ENCODE peak calls at places on chromosomes 13 and 19, in five cellular contexts. M is HL-60, B is lower lobe of right lung, V is fibroblast of mammary gland, I is aorta. K is an unnamed sample.

GRCh38 chr13:29619995-29620394 is 24.5 kb upstream of the SLC7A1 start:
- DNase-seq in M (no peak), B (no peak), V (no peak), I (no peak), K (no peak)

GRCh38 chr13:114106526-114106925 is 25.9 kb downstream of the RASA3 start:
- DNase-seq in M (no peak), B (no peak), V (no peak), I (no peak), K (no peak)

GRCh38 chr13:28358673-28359072 is 136.3 kb downstream of the FLT1 start:
- DNase-seq in M (no peak), B (no peak), V (no peak), I (no peak), K (no peak)

GRCh38 chr13:99948411-99948810 is 23.2 kb downstream of the ZIC5 start:
- DNase-seq in M (no peak), B (no peak), V (no peak), I (no peak), K (no peak)

GRCh38 chr13:70203661-70204229 is 95.5 kb upstream of the KLHL1 start:
- DNase-seq in M (no peak), B (no peak), V (peak), I (no peak), K (no peak)

GRCh38 chr19:53507523-53508442 is 30.2 kb upstream of the ZNF331 start:
- DNase-seq in M (no peak), B (no peak), V (no peak), I (no peak), K (no peak)

GRCh38 chr13:40271931-40272775 is 394.3 kb downstream of the FOXO1 start:
- DNase-seq in M (no peak), B (peak), V (peak), I (peak), K (peak)

GRCh38 chr19:4425531-4425930 is 23.1 kb downstream of the CHAF1A start:
- DNase-seq in M (no peak), B (no peak), V (peak), I (no peak), K (no peak)

GRCh38 chr13:76836311-76836710 is 49.9 kb downstream of the KCTD12 start:
- DNase-seq in M (no peak), B (no peak), V (peak), I (no peak), K (no peak)

GRCh38 chr13:92896842-92897241 is 329.8 kb upstream of the GPC6 start:
- DNase-seq in M (no peak), B (no peak), V (peak), I (no peak), K (no peak)

GRCh38 chr19:8484331-8484894 is 18.0 kb downstream of the PRAM1 start:
- DNase-seq in M (peak), B (peak), V (no peak), I (peak), K (peak)

GRCh38 chr13:111210082-111210481 is 95.0 kb downstream of the ARHGEF7 start:
- DNase-seq in M (no peak), B (no peak), V (peak), I (no peak), K (no peak)

GRCh38 chr19:54653181-54653809 is 9.5 kb upstream of the LILRB4 start:
- DNase-seq in M (no peak), B (no peak), V (peak), I (no peak), K (no peak)

GRCh38 chr13:24002206-24002815 is 105.0 kb upstream of the C1QTNF9B start:
- DNase-seq in M (no peak), B (no peak), V (no peak), I (no peak), K (no peak)

GRCh38 chr13:75353786-75354193 is 128.2 kb downstream of the TBC1D4 start:
- DNase-seq in M (no peak), B (no peak), V (peak), I (no peak), K (no peak)

GRCh38 chr19:16945364-16945714 is 56.5 kb downstream of the F2RL3 start:
- DNase-seq in M (no peak), B (no peak), V (no peak), I (no peak), K (no peak)

GRCh38 chr13:112069063-112069726 is 2.2 kb downstream of the SOX1 start:
- DNase-seq in M (no peak), B (no peak), V (no peak), I (no peak), K (no peak)

GRCh38 chr13:99018418-99019180 is 40.7 kb upstream of the DOCK9 start:
- DNase-seq in M (no peak), B (no peak), V (peak), I (no peak), K (no peak)

GRCh38 chr19:1496714-1497577 is 6.0 kb downstream of the REEP6 start:
- DNase-seq in M (no peak), B (no peak), V (no peak), I (peak), K (peak)

GRCh38 chr13:23899555-23899954 is 2.3 kb upstream of the C1QTNF9B start:
- DNase-seq in M (no peak), B (no peak), V (peak), I (no peak), K (peak)

GRCh38 chr13:20843177-20843576 is 59.4 kb downstream of the XPO4 start:
- DNase-seq in M (no peak), B (no peak), V (no peak), I (no peak), K (no peak)

GRCh38 chr13:99055286-99056073 is 77.6 kb upstream of the DOCK9 start:
- DNase-seq in M (no peak), B (no peak), V (no peak), I (no peak), K (no peak)

GRCh38 chr13:61188057-61188456 is 227.6 kb downstream of the PCDH20 start:
- DNase-seq in M (no peak), B (no peak), V (no peak), I (no peak), K (no peak)

GRCh38 chr13:89827552-89827951 is 1519.9 kb upstream of the MIR17HG start:
- DNase-seq in M (no peak), B (no peak), V (no peak), I (no peak), K (no peak)

GRCh38 chr13:32894589-32895001 is 121.6 kb upstream of the KL start:
- DNase-seq in M (peak), B (no peak), V (peak), I (no peak), K (no peak)

GRCh38 chr19:16888629-16889371 is at the start of gene F2RL3:
- DNase-seq in M (peak), B (peak), V (no peak), I (no peak), K (peak)

GRCh38 chr13:40564342-40564997 is 102.0 kb downstream of the FOXO1 start:
- DNase-seq in M (peak), B (no peak), V (no peak), I (no peak), K (no peak)

GRCh38 chr13:37406031-37406430 is 192.5 kb downstream of the POSTN start:
- DNase-seq in M (no peak), B (no peak), V (no peak), I (no peak), K (no peak)

GRCh38 chr19:30133803-30134202 is 191.8 kb downstream of the URI1 start:
- DNase-seq in M (no peak), B (no peak), V (no peak), I (peak), K (no peak)

GRCh38 chr13:111458739-111459138 is 138.3 kb downstream of the TEX29 start:
- DNase-seq in M (no peak), B (no peak), V (no peak), I (no peak), K (no peak)

GRCh38 chr19:5839312-5840017 is at the start of gene FUT6:
- DNase-seq in M (no peak), B (no peak), V (no peak), I (no peak), K (no peak)

GRCh38 chr19:7505288-7505681 is 10.6 kb upstream of the ZNF358 start:
- DNase-seq in M (no peak), B (no peak), V (no peak), I (no peak), K (no peak)

GRCh38 chr19:38107129-38107528 is 116.9 kb downstream of the DPF1 start:
- DNase-seq in M (no peak), B (no peak), V (no peak), I (no peak), K (no peak)

GRCh38 chr13:97226788-97227627 is 4.9 kb downstream of the MBNL2 start:
- DNase-seq in M (no peak), B (no peak), V (no peak), I (no peak), K (peak)

GRCh38 chr13:112968380-112968909 is 569 bp upstream of the MCF2L start:
- DNase-seq in M (no peak), B (peak), V (no peak), I (peak), K (peak)

GRCh38 chr13:41384749-41385503 is 72.4 kb upstream of the RGCC start:
- DNase-seq in M (no peak), B (no peak), V (peak), I (no peak), K (no peak)

GRCh38 chr13:74290324-74290773 is 156.1 kb upstream of the KLF12 start:
- DNase-seq in M (no peak), B (no peak), V (peak), I (no peak), K (peak)

GRCh38 chr13:57633141-57633949 is 1.8 kb downstream of the PCDH17 start:
- DNase-seq in M (no peak), B (peak), V (no peak), I (peak), K (peak)

GRCh38 chr13:39040206-39040605 is 1.9 kb downstream of the NHLRC3 start:
- DNase-seq in M (peak), B (no peak), V (no peak), I (no peak), K (no peak)

GRCh38 chr19:29480507-29480906 is 45.3 kb upstream of the VSTM2B start:
- DNase-seq in M (no peak), B (no peak), V (no peak), I (peak), K (no peak)

GRCh38 chr19:18021121-18021755 is 13.3 kb downstream of the ARRDC2 start:
- DNase-seq in M (no peak), B (peak), V (peak), I (peak), K (peak)
- H3K4me3 ChIP-seq in M (no peak), B (no peak), V (no peak), I (no peak), K (no peak)

GRCh38 chr19:45816236-45817009 is 1.3 kb upstream of the RSPH6A start:
- DNase-seq in M (no peak), B (no peak), V (no peak), I (no peak), K (no peak)
- H3K4me3 ChIP-seq in M (no peak), B (no peak), V (no peak), I (no peak), K (peak)

DNA sequence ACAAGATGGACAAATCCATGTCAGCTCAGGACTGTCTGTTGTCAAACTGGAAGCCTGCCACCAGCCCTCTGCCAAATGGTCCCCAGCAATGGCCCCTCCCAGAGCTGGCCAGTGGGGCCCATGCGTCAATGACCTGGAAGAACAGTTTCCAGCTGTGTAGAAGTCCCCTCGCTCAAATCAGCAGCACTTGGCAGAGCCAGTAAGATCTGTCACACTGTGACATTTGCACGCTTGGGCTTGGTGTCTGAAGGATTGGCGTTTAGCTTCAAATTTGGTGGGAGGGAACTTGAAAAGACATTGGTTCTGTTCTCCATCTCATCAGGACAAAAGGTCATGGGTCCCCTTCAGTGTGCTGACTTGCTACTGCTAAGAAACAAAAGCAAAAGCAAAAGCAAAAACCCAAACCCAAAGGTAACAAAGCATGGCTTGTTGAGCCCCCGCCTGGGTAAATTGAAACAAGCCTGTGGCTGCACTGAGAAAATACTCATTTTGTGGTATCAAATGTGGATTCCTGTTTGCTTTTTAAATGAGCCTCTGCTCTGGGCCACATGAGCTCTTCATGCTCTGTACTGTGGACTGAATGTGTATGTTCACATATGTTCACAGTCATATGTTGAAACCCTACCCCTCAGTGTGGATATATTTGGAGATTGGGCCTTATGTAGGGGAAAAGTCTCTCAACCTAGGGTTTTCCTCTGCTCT is 253.6 kb upstream of the MAB21L1 start:
- DNase-seq in M (no peak), B (no peak), V (no peak), I (no peak), K (no peak)
- H3K4me3 ChIP-seq in M (no peak), B (no peak), V (no peak), I (no peak), K (no peak)

DNA sequence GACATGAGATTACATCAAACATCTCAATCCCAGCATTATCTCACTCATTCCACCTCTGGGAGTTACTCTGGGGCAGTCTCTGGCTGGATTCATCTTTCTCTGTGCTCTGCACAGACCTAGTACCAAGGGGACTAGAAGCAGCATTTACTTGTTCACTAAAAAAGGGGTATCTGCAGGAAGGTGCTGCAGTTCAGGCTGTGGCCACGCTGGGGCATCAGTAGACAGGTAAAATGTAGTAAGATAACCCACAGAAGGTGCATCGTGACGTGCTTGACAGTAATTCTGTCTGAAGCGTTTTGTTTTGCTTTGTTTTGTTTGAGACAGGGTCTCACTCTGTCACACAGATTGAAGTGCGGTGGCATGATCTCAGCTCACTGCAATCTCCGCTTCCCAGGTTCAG is 29.3 kb downstream of the ZNF564 start:
- DNase-seq in M (peak), B (no peak), V (no peak), I (no peak), K (no peak)
- H3K4me3 ChIP-seq in M (no peak), B (no peak), V (no peak), I (no peak), K (no peak)

GRCh38 chr19:2869618-2870017 is 2.5 kb downstream of the ZNF556 start:
- DNase-seq in M (no peak), B (no peak), V (no peak), I (no peak), K (no peak)

GRCh38 chr19:2865334-2866221 is 1.6 kb upstream of the ZNF556 start:
- DNase-seq in M (no peak), B (no peak), V (no peak), I (no peak), K (no peak)

GRCh38 chr19:2866495-2867024 is 575 bp upstream of the ZNF556 start:
- DNase-seq in M (no peak), B (no peak), V (no peak), I (no peak), K (no peak)

GRCh38 chr19:2863818-2864217 is 3.3 kb upstream of the ZNF556 start:
- DNase-seq in M (no peak), B (no peak), V (no peak), I (no peak), K (no peak)

DNA sequence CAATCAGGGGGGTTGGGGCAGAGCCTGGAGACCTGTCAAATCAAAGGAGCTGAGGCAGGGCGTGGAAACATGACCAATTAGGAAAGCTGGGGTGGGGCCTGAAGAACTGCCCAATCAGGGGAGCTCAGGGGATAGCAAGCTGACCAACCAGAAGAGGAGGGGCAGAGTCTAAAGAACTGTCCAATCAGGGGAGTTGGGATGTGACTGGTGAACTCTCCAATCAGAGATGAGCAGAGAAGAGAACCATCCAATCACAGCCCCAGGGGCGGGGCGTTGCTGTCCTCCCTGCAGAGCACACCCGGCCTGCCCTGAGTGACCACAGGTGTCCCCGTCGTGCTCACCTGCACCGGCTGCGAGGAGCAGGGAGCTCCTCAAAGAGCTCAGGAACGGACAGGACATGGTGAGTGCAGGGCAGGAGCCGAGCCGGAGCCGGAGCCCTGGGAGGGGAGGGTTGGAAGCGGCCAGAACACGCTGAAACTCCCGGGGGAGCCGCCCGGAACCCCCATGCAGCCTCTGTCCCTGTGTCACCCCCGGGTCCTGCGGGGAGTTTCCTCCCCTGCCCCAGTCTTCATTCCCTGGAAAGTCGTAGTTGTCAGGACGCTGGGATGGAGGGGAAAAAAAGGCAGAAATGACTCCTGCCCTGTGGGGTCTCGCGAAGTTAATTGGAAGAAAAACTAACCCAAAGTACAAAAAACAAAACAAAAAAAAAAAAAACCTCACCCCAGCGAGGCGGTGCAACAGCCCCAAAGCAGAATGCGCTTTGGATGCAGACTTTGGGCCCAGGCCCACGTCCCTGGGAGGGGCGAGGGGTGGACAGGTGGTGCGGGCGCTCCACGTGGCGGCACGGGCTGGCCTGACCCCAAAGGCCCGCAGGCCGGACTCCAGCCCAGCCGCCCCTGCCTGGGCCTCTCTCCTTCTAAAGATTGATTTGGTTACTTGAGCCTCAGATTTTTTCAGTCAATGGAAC is at the start of gene ZNF556:
- DNase-seq in M (no peak), B (no peak), V (peak), I (no peak), K (peak)
- H3K4me3 ChIP-seq in M (no peak), B (no peak), V (peak), I (no peak), K (peak)

DNA sequence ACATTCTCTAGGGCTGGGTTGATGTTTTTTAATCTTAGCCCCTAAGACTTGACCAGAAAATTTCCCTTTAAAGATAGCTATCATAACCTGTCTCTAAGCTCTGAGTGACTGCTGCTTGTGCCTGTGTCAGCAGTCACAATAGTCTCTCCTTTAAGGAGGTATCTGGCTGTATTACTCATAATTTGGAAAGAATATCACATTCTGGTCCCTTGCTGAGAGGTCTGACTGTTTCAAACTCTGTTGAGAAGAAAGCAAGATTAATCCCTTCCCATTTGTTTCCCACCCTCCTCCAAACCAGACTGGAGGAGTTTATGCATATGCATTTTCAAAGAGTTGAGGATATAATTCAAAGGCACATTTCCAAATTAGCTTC is 2.3 kb downstream of the HTR2A start:
- DNase-seq in M (no peak), B (no peak), V (peak), I (no peak), K (no peak)
- H3K4me3 ChIP-seq in M (peak), B (peak), V (peak), I (peak), K (peak)

GRCh38 chr19:13016245-13016627 is 21.0 kb downstream of the NFIX start:
- DNase-seq in M (no peak), B (no peak), V (no peak), I (no peak), K (no peak)

GRCh38 chr19:13014921-13015280 is 19.6 kb downstream of the NFIX start:
- DNase-seq in M (no peak), B (no peak), V (no peak), I (no peak), K (no peak)

GRCh38 chr19:13014101-13014920 is 19.0 kb downstream of the NFIX start:
- DNase-seq in M (peak), B (no peak), V (peak), I (no peak), K (no peak)

GRCh38 chr19:13016628-13017305 is 21.5 kb downstream of the NFIX start:
- DNase-seq in M (no peak), B (no peak), V (no peak), I (no peak), K (no peak)

GRCh38 chr19:13015361-13016231 is 20.3 kb downstream of the NFIX start:
- DNase-seq in M (no peak), B (no peak), V (peak), I (no peak), K (no peak)
- H3K4me3 ChIP-seq in M (no peak), B (no peak), V (no peak), I (no peak), K (no peak)

K was measured in testis.